ENCODE peak calls at places on chromosomes 2 and 18, in nine cellular contexts. Q, G, E, H, L, Y, T, B and S are unnamed samples.

GRCh38 chr2:88852753-88853402 is 161.4 kb downstream of the RPIA start:
- DNase-seq in Q (no peak), G (no peak), E (no peak), H (no peak), L (no peak), Y (no peak), T (no peak), B (no peak), S (no peak)

GRCh38 chr18:25350561-25351201 is 1.3 kb downstream of the ZNF521 start:
- DNase-seq in Q (no peak), G (peak; percentile 78), E (no peak), H (no peak), L (peak; percentile 53), Y (peak; percentile 17), T (peak; percentile 16), B (no peak), S (peak; percentile 59)

GRCh38 chr18:34837769-34838194 is 127.7 kb downstream of the DTNA start:
- DNase-seq in Q (no peak), G (peak; percentile 74), E (no peak), H (no peak), L (no peak), Y (no peak), T (no peak), B (no peak), S (peak; percentile 24)

GRCh38 chr18:31720867-31721266 is 36.5 kb upstream of the B4GALT6 start:
- DNase-seq in Q (no peak), G (no peak), E (no peak), H (no peak), L (peak; percentile 47), Y (no peak), T (no peak), B (no peak), S (no peak)

GRCh38 chr2:189179607-189179979 is at the start of gene COL5A2:
- DNase-seq in Q (no peak), G (peak; percentile 79), E (no peak), H (no peak), L (peak; percentile 40), Y (peak; percentile 6), T (no peak), B (peak; percentile 36), S (peak; percentile 37)

GRCh38 chr2:198916548-198916947 is 541.2 kb downstream of the SATB2 start:
- DNase-seq in Q (no peak), G (no peak), E (no peak), H (no peak), L (no peak), Y (no peak), T (no peak), B (peak; percentile 25), S (no peak)

GRCh38 chr2:219398721-219399333 is 11.1 kb upstream of the DNPEP start:
- DNase-seq in Q (no peak), G (no peak), E (no peak), H (no peak), L (no peak), Y (no peak), T (no peak), B (peak; percentile 63), S (no peak)

GRCh38 chr18:36296591-36297418 is 708 bp upstream of the FHOD3 start:
- DNase-seq in Q (peak; percentile 27), G (peak; percentile 78), E (peak; percentile 62), H (peak; percentile 40), L (peak; percentile 78), Y (peak; percentile 85), T (no peak), B (peak; percentile 38), S (peak; percentile 69)